ENCODE peak calls at places on chromosomes 12 and 14, in five cellular contexts. V is psoas muscle, G is T-helper 9 cell, O is iPS-NIHi11, Y is HuH-7.5. A is an unnamed sample.

GRCh38 chr14:98548071-98548686 is 723.8 kb downstream of the BCL11B start:
- DNase-seq in V (no peak), G (no peak), O (no peak), Y (no peak), A (no peak)

GRCh38 chr12:96078281-96078761 is 42.9 kb upstream of the LTA4H start:
- DNase-seq in V (peak), G (no peak), O (no peak), Y (no peak), A (no peak)

GRCh38 chr12:62651138-62651537 is 184.5 kb downstream of the MON2 start:
- DNase-seq in V (no peak), G (no peak), O (no peak), Y (no peak), A (no peak)

GRCh38 chr12:14840616-14841015 is 2.7 kb downstream of the ART4 start:
- DNase-seq in V (no peak), G (no peak), O (no peak), Y (peak), A (peak)

GRCh38 chr12:51082561-51083139 is 746 bp downstream of the CSRNP2 start:
- DNase-seq in V (no peak), G (peak), O (peak), Y (peak), A (peak)

GRCh38 chr12:79707830-79708229 is 17.1 kb upstream of the PAWR start:
- DNase-seq in V (no peak), G (no peak), O (no peak), Y (no peak), A (no peak)

GRCh38 chr14:65470404-65470880 is 57.9 kb downstream of the FUT8 start:
- DNase-seq in V (no peak), G (no peak), O (peak), Y (no peak), A (no peak)

GRCh38 chr12:71090971-71091370 is 66.8 kb downstream of the TSPAN8 start:
- DNase-seq in V (no peak), G (no peak), O (no peak), Y (no peak), A (peak)